ENCODE peak calls at places on chromosomes 4 and X, in six cellular contexts. P, A, J, E, V and Z are unnamed samples. For H3K4me1, the result is how much of the 10 kb centered on the place peaks cover.

GRCh38 chr4:123409301-123409700 is 12.7 kb downstream of the SPRY1 start:
- DNase-seq in P (no peak), J (peak), E (no peak), V (no peak), A (no peak), Z (no peak)

GRCh38 chr4:110624016-110624770 is 1.3 kb upstream of the PITX2 start:
- DNase-seq in J (no peak), E (no peak), P (no peak), A (no peak), V (no peak), Z (no peak)

GRCh38 chrX:11464836-11465458 is 171.7 kb downstream of the AMELX start:
- DNase-seq in A (no peak), P (no peak), V (no peak), J (no peak), E (no peak), Z (no peak)

GRCh38 chr4:48178931-48179330 is 44.9 kb upstream of the TXK start:
- DNase-seq in P (no peak), V (no peak), J (no peak), A (no peak), E (no peak), Z (peak)

GRCh38 chrX:43655961-43656494 is at the start of gene MAOA:
- DNase-seq in A (no peak), J (peak), P (peak), V (peak), E (no peak), Z (no peak)

GRCh38 chrX:10157032-10157341 is 212 bp downstream of the CLCN4 start:
- DNase-seq in V (no peak), E (no peak), A (no peak), P (no peak), J (no peak), Z (no peak)

GRCh38 chr4:46844325-46844917 is 64.6 kb downstream of the COX7B2 start:
- DNase-seq in A (peak), V (no peak), E (peak), J (peak), P (no peak), Z (peak)

GRCh38 chr4:184806246-184806550 is 19.6 kb downstream of the ACSL1 start:
- DNase-seq in V (no peak), P (no peak), E (no peak), J (no peak), A (no peak), Z (no peak)

GRCh38 chr4:23290656-23291055 is 597.9 kb downstream of the GBA3 start:
- DNase-seq in P (peak), V (no peak), E (no peak), J (peak), A (no peak), Z (no peak)

GRCh38 chr4:38868055-38868965 is 704 bp downstream of the FAM114A1 start:
- DNase-seq in J (peak), A (no peak), P (no peak), V (peak), E (peak), Z (no peak)

GRCh38 chr4:139617702-139618490 is 47.7 kb upstream of the MGST2 start:
- DNase-seq in P (no peak), V (no peak), J (peak), E (peak), A (no peak), Z (peak)

GRCh38 chrX:149286940-149287349 is 218.2 kb downstream of the IDS start:
- DNase-seq in V (no peak), E (peak), A (peak), P (no peak), J (peak), Z (peak)

GRCh38 chrX:20067709-20068315 is 48.9 kb downstream of the MAP7D2 start:
- DNase-seq in E (peak), P (peak), V (peak), J (peak), A (peak), Z (no peak)

GRCh38 chr4:75985116-75985515 is 5.6 kb downstream of the SDAD1 start:
- DNase-seq in J (peak), V (no peak), A (no peak), E (peak), P (no peak), Z (no peak)

GRCh38 chrX:129984196-129984962 is 1.9 kb downstream of the BCORL1 start:
- DNase-seq in A (peak), E (peak), V (peak), J (peak), P (no peak), Z (no peak)

GRCh38 chr4:44632733-44633132 is 18.7 kb downstream of the YIPF7 start:
- DNase-seq in E (no peak), V (no peak), A (no peak), J (no peak), P (no peak), Z (no peak)

GRCh38 chr4:88818650-88819470 is 121.2 kb upstream of the NAP1L5 start:
- DNase-seq in E (peak), P (peak), J (peak), A (peak), V (peak), Z (peak)

GRCh38 chr4:114926508-114926907 is 186.9 kb downstream of the NDST4 start:
- DNase-seq in E (no peak), A (no peak), J (no peak), P (no peak), V (no peak), Z (no peak)

GRCh38 chr4:72613959-72614358 is 44.9 kb upstream of the ADAMTS3 start:
- DNase-seq in J (no peak), V (no peak), P (no peak), A (no peak), E (no peak), Z (no peak)

GRCh38 chrX:79413009-79413408 is 45.9 kb upstream of the ITM2A start:
- DNase-seq in E (peak), V (no peak), A (no peak), P (no peak), J (peak), Z (peak)

GRCh38 chr4:81421346-81422218 is 50.1 kb downstream of the RASGEF1B start:
- DNase-seq in V (no peak), E (peak), J (peak), P (peak), A (no peak), Z (no peak)

GRCh38 chr4:167109859-167110258 is 124.4 kb downstream of the SPOCK3 start:
- DNase-seq in A (no peak), J (no peak), P (no peak), E (no peak), V (no peak), Z (no peak)

GRCh38 chrX:74420194-74421035 is 878 bp upstream of the SLC16A2 start:
- DNase-seq in V (peak), P (peak), A (peak), E (peak), J (peak), Z (no peak)

GRCh38 chrX:12685541-12685940 is 105.7 kb upstream of the PRPS2 start:
- DNase-seq in V (no peak), E (no peak), P (no peak), A (no peak), J (peak), Z (no peak)

GRCh38 chr4:100823993-100824323 is 306.1 kb upstream of the EMCN start:
- DNase-seq in E (no peak), P (no peak), J (no peak), V (no peak), A (no peak), Z (no peak)
- H3K4me1 ChIP-seq in E (under half), P (under half), J (under half), V (under half), A (under half), Z (under half)

GRCh38 chr4:173538148-173538902 is 8.3 kb upstream of the HAND2 start:
- DNase-seq in E (peak), P (no peak), J (peak), V (no peak), A (no peak), Z (peak)

GRCh38 chr4:173539986-173540385 is 10.0 kb upstream of the HAND2 start:
- DNase-seq in A (no peak), J (no peak), E (no peak), V (no peak), P (no peak), Z (no peak)

GRCh38 chr4:173537628-173538147 is 7.7 kb upstream of the HAND2 start:
- DNase-seq in J (no peak), P (no peak), V (no peak), A (no peak), E (peak), Z (no peak)

GRCh38 chr4:173536808-173537429 is 6.9 kb upstream of the HAND2 start:
- DNase-seq in A (no peak), J (no peak), P (no peak), E (peak), V (no peak), Z (peak)

DNA sequence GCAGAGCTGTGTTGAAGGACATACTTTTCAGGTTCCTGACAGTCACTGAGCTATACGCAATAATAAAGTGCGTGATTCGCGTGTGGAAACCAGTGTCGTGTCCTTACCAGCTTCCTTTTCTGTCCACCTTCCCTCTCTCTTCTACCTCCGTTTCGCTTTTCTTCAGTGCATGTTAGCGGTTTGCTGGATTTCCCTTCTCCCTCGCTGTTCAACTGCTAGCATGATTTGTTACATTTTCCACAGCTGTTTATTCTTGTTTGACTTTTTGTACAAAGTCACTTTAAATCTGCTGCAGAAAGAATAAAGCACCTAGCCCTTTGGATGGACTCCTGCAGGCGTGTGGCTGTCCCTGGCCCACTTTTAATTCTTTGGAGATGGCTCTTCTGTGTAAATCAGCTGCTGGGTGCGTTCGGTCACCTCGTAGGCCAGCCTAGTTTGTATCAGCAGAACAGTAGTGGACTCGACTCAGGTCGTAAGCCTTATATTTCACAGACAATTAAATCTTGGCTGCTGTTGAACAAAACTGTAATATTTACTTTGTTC is 8.9 kb upstream of the HAND2 start:
- DNase-seq in J (no peak), A (no peak), P (no peak), V (no peak), E (peak), Z (no peak)
- H3K4me3 ChIP-seq in J (peak), A (no peak), P (no peak), V (peak), E (peak), Z (peak)

GRCh38 chr4:7127591-7127990 is 59.7 kb upstream of the GRPEL1 start:
- DNase-seq in E (no peak), V (no peak), P (no peak), A (no peak), J (no peak), Z (no peak)
- H3K4me1 ChIP-seq in E (under half), V (under half), P (under half), A (under half), J (under half), Z (under half)

GRCh38 chrX:1468250-1468772 is 15.6 kb upstream of the ASMTL start:
- DNase-seq in P (peak), V (no peak), A (peak), J (no peak), E (peak), Z (peak)
- H3K4me3 ChIP-seq in P (no peak), V (no peak), A (no peak), J (no peak), E (no peak), Z (no peak)

GRCh38 chrX:107716816-107717700 is 58.5 kb downstream of the TSC22D3 start:
- DNase-seq in V (peak), P (peak), A (no peak), J (peak), E (peak), Z (peak)
- H3K4me1 ChIP-seq in V (under half), P (under half), A (under half), J (under half), E (under half), Z (under half)